ENCODE peak calls at places on chromosomes 11 and 22, in seven cellular contexts. U is globus pallidus, M is ACHN, O is lower leg skin, P is mesothelial cell of epicardium, W is nephron progenitor cell, G is substantia nigra. I is an unnamed sample.

GRCh38 chr22:47965896-47966295 is 1203.4 kb downstream of the TBC1D22A start:
- DNase-seq in M (no peak), U (no peak), G (no peak), O (no peak), W (no peak), P (no peak), I (no peak)

GRCh38 chr11:41612415-41612814 is 153.0 kb upstream of the LRRC4C start:
- DNase-seq in M (peak), G (no peak), O (no peak), W (no peak), P (no peak), U (peak), I (no peak)

GRCh38 chr11:118622376-118623290 is 15.2 kb downstream of the PHLDB1 start:
- DNase-seq in G (peak), U (peak), W (peak), M (peak), P (no peak), O (peak), I (no peak)

GRCh38 chr11:2273311-2273710 is 2.9 kb upstream of the ASCL2 start:
- DNase-seq in U (no peak), W (no peak), M (no peak), O (no peak), G (no peak), P (no peak), I (no peak)

GRCh38 chr22:47586038-47586437 is 823.6 kb downstream of the TBC1D22A start:
- DNase-seq in W (no peak), M (no peak), P (no peak), U (no peak), O (no peak), G (no peak), I (no peak)

GRCh38 chr11:116267146-116267545 is 505.6 kb downstream of the BUD13 start:
- DNase-seq in P (no peak), W (no peak), O (no peak), U (no peak), G (no peak), M (no peak), I (no peak)

GRCh38 chr11:64227405-64227956 is 1.4 kb downstream of the NUDT22 start:
- DNase-seq in M (no peak), G (no peak), O (no peak), P (no peak), W (no peak), U (no peak), I (no peak)

GRCh38 chr22:36510966-36511881 is 4.4 kb upstream of the FOXRED2 start:
- DNase-seq in M (peak), G (peak), P (no peak), U (no peak), W (peak), O (no peak), I (no peak)

GRCh38 chr11:28657378-28658030 is 549.3 kb downstream of the METTL15 start:
- DNase-seq in P (no peak), U (no peak), M (no peak), G (no peak), W (no peak), O (no peak), I (no peak)

GRCh38 chr22:38700271-38700788 is 413 bp downstream of the JOSD1 start:
- DNase-seq in W (peak), M (peak), O (peak), U (no peak), P (no peak), G (peak), I (no peak)

GRCh38 chr11:82872377-82873150 is 27.7 kb downstream of the PRCP start:
- DNase-seq in G (no peak), M (no peak), W (no peak), O (no peak), P (no peak), U (no peak), I (no peak)

GRCh38 chr22:33083212-33083611 is 25.0 kb upstream of the SYN3 start:
- DNase-seq in G (no peak), W (no peak), P (no peak), U (no peak), O (no peak), M (peak), I (no peak)

GRCh38 chr22:22872722-22873708 is 14.6 kb upstream of the IGLL5 start:
- DNase-seq in M (no peak), W (no peak), P (no peak), O (no peak), U (no peak), G (no peak), I (no peak)

GRCh38 chr11:67584881-67585873 is 1.6 kb downstream of the GSTP1 start:
- DNase-seq in U (no peak), G (no peak), W (no peak), O (no peak), P (no peak), M (no peak), I (no peak)

GRCh38 chr11:129973068-129973467 is 29.6 kb downstream of the PRDM10 start:
- DNase-seq in M (no peak), O (no peak), W (no peak), P (no peak), U (no peak), G (no peak), I (no peak)

GRCh38 chr22:46545041-46545796 is 7.8 kb upstream of the CELSR1 start:
- DNase-seq in U (no peak), G (no peak), M (no peak), W (no peak), O (no peak), P (no peak), I (no peak)

I was measured in activated effector memory CD4-positive, alpha-beta T cell treated with Interleukin-2 at 50 U/mL for 16 hours.